ENCODE peak calls at places on chromosomes 13 and 19, in seven cellular contexts. One of them, this sample, is unnamed.
A peak's percentile ranks its signal among the peaks of the same experiment; 100 is the strongest.

GRCh38 chr19:15404780-15405211 is 14.0 kb downstream of the AKAP8L start:
- DNase-seq in C1 segment of cervical spinal cord: peak; percentile 26
- DNase-seq in dermis microvascular lymphatic vessel endothelial cell: no peak
- DNase-seq in NCI-H748 treated with DMSO at 0.1 percent for 48 hours: no peak
- DNase-seq in amniotic epithelial cell: no peak
- DNase-seq in NT2/D1: no peak
- DNase-seq in anterior cingulate cortex: no peak
- DNase-seq in this sample: no peak

GRCh38 chr19:19034204-19034624 is 811 bp downstream of the ARMC6 start:
- DNase-seq in C1 segment of cervical spinal cord: no peak
- DNase-seq in dermis microvascular lymphatic vessel endothelial cell: peak; percentile 77
- DNase-seq in NCI-H748 treated with DMSO at 0.1 percent for 48 hours: peak; percentile 13
- DNase-seq in amniotic epithelial cell: peak; percentile 61
- DNase-seq in NT2/D1: peak; percentile 74
- DNase-seq in anterior cingulate cortex: peak; percentile 42
- DNase-seq in this sample: peak; percentile 65

GRCh38 chr19:49473868-49474544 is at the start of gene FLT3LG:
- DNase-seq in C1 segment of cervical spinal cord: peak; percentile 44
- DNase-seq in dermis microvascular lymphatic vessel endothelial cell: peak; percentile 62
- DNase-seq in NCI-H748 treated with DMSO at 0.1 percent for 48 hours: peak; percentile 79
- DNase-seq in amniotic epithelial cell: peak; percentile 54
- DNase-seq in NT2/D1: no peak
- DNase-seq in anterior cingulate cortex: no peak
- DNase-seq in this sample: peak; percentile 43

GRCh38 chr13:44380404-44381165 is 7.0 kb downstream of the SERP2 start:
- DNase-seq in C1 segment of cervical spinal cord: no peak
- DNase-seq in dermis microvascular lymphatic vessel endothelial cell: no peak
- DNase-seq in NCI-H748 treated with DMSO at 0.1 percent for 48 hours: no peak
- DNase-seq in amniotic epithelial cell: no peak
- DNase-seq in NT2/D1: no peak
- DNase-seq in anterior cingulate cortex: no peak
- DNase-seq in this sample: no peak

GRCh38 chr19:13117772-13118423 is at the start of gene NACC1:
- DNase-seq in C1 segment of cervical spinal cord: peak; percentile 79
- DNase-seq in dermis microvascular lymphatic vessel endothelial cell: peak; percentile 91
- DNase-seq in NCI-H748 treated with DMSO at 0.1 percent for 48 hours: peak; percentile 55
- DNase-seq in amniotic epithelial cell: peak; percentile 80
- DNase-seq in NT2/D1: peak; percentile 80
- DNase-seq in anterior cingulate cortex: peak; percentile 71
- DNase-seq in this sample: peak; percentile 89

GRCh38 chr13:76596216-76596615 is 290.0 kb downstream of the KCTD12 start:
- DNase-seq in C1 segment of cervical spinal cord: no peak
- DNase-seq in dermis microvascular lymphatic vessel endothelial cell: no peak
- DNase-seq in NCI-H748 treated with DMSO at 0.1 percent for 48 hours: no peak
- DNase-seq in amniotic epithelial cell: peak; percentile 2
- DNase-seq in NT2/D1: no peak
- DNase-seq in anterior cingulate cortex: no peak
- DNase-seq in this sample: no peak

GRCh38 chr13:27201661-27202060 is 30.1 kb upstream of the USP12 start:
- DNase-seq in C1 segment of cervical spinal cord: no peak
- DNase-seq in dermis microvascular lymphatic vessel endothelial cell: no peak
- DNase-seq in NCI-H748 treated with DMSO at 0.1 percent for 48 hours: no peak
- DNase-seq in amniotic epithelial cell: no peak
- DNase-seq in NT2/D1: no peak
- DNase-seq in anterior cingulate cortex: no peak
- DNase-seq in this sample: no peak

GRCh38 chr19:8208710-8209110 is 460 bp upstream of the CERS4 start:
- DNase-seq in C1 segment of cervical spinal cord: peak; percentile 76
- DNase-seq in dermis microvascular lymphatic vessel endothelial cell: no peak
- DNase-seq in NCI-H748 treated with DMSO at 0.1 percent for 48 hours: no peak
- DNase-seq in amniotic epithelial cell: no peak
- DNase-seq in NT2/D1: no peak
- DNase-seq in anterior cingulate cortex: no peak
- DNase-seq in this sample: no peak

GRCh38 chr13:49620170-49620621 is 8.1 kb upstream of the ARL11 start:
- DNase-seq in C1 segment of cervical spinal cord: no peak
- DNase-seq in dermis microvascular lymphatic vessel endothelial cell: no peak
- DNase-seq in NCI-H748 treated with DMSO at 0.1 percent for 48 hours: no peak
- DNase-seq in amniotic epithelial cell: no peak
- DNase-seq in NT2/D1: no peak
- DNase-seq in anterior cingulate cortex: no peak
- DNase-seq in this sample: no peak

GRCh38 chr19:29988351-29988750 is 46.3 kb downstream of the URI1 start:
- DNase-seq in C1 segment of cervical spinal cord: no peak
- DNase-seq in dermis microvascular lymphatic vessel endothelial cell: no peak
- DNase-seq in NCI-H748 treated with DMSO at 0.1 percent for 48 hours: no peak
- DNase-seq in amniotic epithelial cell: no peak
- DNase-seq in NT2/D1: no peak
- DNase-seq in anterior cingulate cortex: no peak
- DNase-seq in this sample: no peak

GRCh38 chr19:38946229-38947010 is 15.7 kb downstream of the MRPS12 start:
- DNase-seq in C1 segment of cervical spinal cord: no peak
- DNase-seq in dermis microvascular lymphatic vessel endothelial cell: no peak
- DNase-seq in NCI-H748 treated with DMSO at 0.1 percent for 48 hours: no peak
- DNase-seq in amniotic epithelial cell: no peak
- DNase-seq in NT2/D1: no peak
- DNase-seq in anterior cingulate cortex: no peak
- DNase-seq in this sample: no peak

GRCh38 chr19:1073063-1073955 is 6.3 kb downstream of the ARHGAP45 start:
- DNase-seq in C1 segment of cervical spinal cord: no peak
- DNase-seq in dermis microvascular lymphatic vessel endothelial cell: no peak
- DNase-seq in NCI-H748 treated with DMSO at 0.1 percent for 48 hours: no peak
- DNase-seq in amniotic epithelial cell: no peak
- DNase-seq in NT2/D1: no peak
- DNase-seq in anterior cingulate cortex: no peak
- DNase-seq in this sample: no peak

GRCh38 chr13:48318714-48319457 is 15.3 kb downstream of the RB1 start:
- DNase-seq in C1 segment of cervical spinal cord: no peak
- DNase-seq in dermis microvascular lymphatic vessel endothelial cell: no peak
- DNase-seq in NCI-H748 treated with DMSO at 0.1 percent for 48 hours: no peak
- DNase-seq in amniotic epithelial cell: peak; percentile 35
- DNase-seq in NT2/D1: no peak
- DNase-seq in anterior cingulate cortex: no peak
- DNase-seq in this sample: no peak

GRCh38 chr19:5718032-5718578 is 1.8 kb downstream of the LONP1 start:
- DNase-seq in C1 segment of cervical spinal cord: no peak
- DNase-seq in dermis microvascular lymphatic vessel endothelial cell: no peak
- DNase-seq in NCI-H748 treated with DMSO at 0.1 percent for 48 hours: no peak
- DNase-seq in amniotic epithelial cell: peak; percentile 62
- DNase-seq in NT2/D1: no peak
- DNase-seq in anterior cingulate cortex: no peak
- DNase-seq in this sample: no peak

GRCh38 chr13:49295231-49295630 is 47.5 kb downstream of the CDADC1 start:
- DNase-seq in C1 segment of cervical spinal cord: no peak
- DNase-seq in dermis microvascular lymphatic vessel endothelial cell: no peak
- DNase-seq in NCI-H748 treated with DMSO at 0.1 percent for 48 hours: no peak
- DNase-seq in amniotic epithelial cell: no peak
- DNase-seq in NT2/D1: no peak
- DNase-seq in anterior cingulate cortex: no peak
- DNase-seq in this sample: no peak

GRCh38 chr13:33186851-33187250 is 98.7 kb downstream of the STARD13 start:
- DNase-seq in C1 segment of cervical spinal cord: no peak
- DNase-seq in dermis microvascular lymphatic vessel endothelial cell: peak; percentile 82
- DNase-seq in NCI-H748 treated with DMSO at 0.1 percent for 48 hours: no peak
- DNase-seq in amniotic epithelial cell: peak; percentile 70
- DNase-seq in NT2/D1: no peak
- DNase-seq in anterior cingulate cortex: no peak
- DNase-seq in this sample: no peak

GRCh38 chr19:45253396-45254027 is 2.4 kb downstream of the MARK4 start:
- DNase-seq in C1 segment of cervical spinal cord: no peak
- DNase-seq in dermis microvascular lymphatic vessel endothelial cell: no peak
- DNase-seq in NCI-H748 treated with DMSO at 0.1 percent for 48 hours: no peak
- DNase-seq in amniotic epithelial cell: peak; percentile 50
- DNase-seq in NT2/D1: no peak
- DNase-seq in anterior cingulate cortex: no peak
- DNase-seq in this sample: no peak

GRCh38 chr13:26653310-26653709 is 95.8 kb downstream of the WASF3 start:
- DNase-seq in C1 segment of cervical spinal cord: no peak
- DNase-seq in dermis microvascular lymphatic vessel endothelial cell: no peak
- DNase-seq in NCI-H748 treated with DMSO at 0.1 percent for 48 hours: no peak
- DNase-seq in amniotic epithelial cell: peak; percentile 21
- DNase-seq in NT2/D1: no peak
- DNase-seq in anterior cingulate cortex: no peak
- DNase-seq in this sample: no peak

GRCh38 chr13:96822900-96823299 is 171.4 kb downstream of the OXGR1 start:
- DNase-seq in C1 segment of cervical spinal cord: no peak
- DNase-seq in dermis microvascular lymphatic vessel endothelial cell: peak; percentile 7
- DNase-seq in NCI-H748 treated with DMSO at 0.1 percent for 48 hours: peak; percentile 13
- DNase-seq in amniotic epithelial cell: peak; percentile 33
- DNase-seq in NT2/D1: peak; percentile 36
- DNase-seq in anterior cingulate cortex: no peak
- DNase-seq in this sample: peak; percentile 0

GRCh38 chr19:51702754-51703654 is 9.9 kb downstream of the SPACA6 start:
- DNase-seq in C1 segment of cervical spinal cord: no peak
- DNase-seq in dermis microvascular lymphatic vessel endothelial cell: no peak
- DNase-seq in NCI-H748 treated with DMSO at 0.1 percent for 48 hours: no peak
- DNase-seq in amniotic epithelial cell: no peak
- DNase-seq in NT2/D1: no peak
- DNase-seq in anterior cingulate cortex: no peak
- DNase-seq in this sample: no peak

GRCh38 chr19:56566904-56567273 is 379 bp upstream of the ZNF470 start:
- DNase-seq in C1 segment of cervical spinal cord: no peak
- DNase-seq in dermis microvascular lymphatic vessel endothelial cell: peak; percentile 49
- DNase-seq in NCI-H748 treated with DMSO at 0.1 percent for 48 hours: peak; percentile 41
- DNase-seq in amniotic epithelial cell: no peak
- DNase-seq in NT2/D1: no peak
- DNase-seq in anterior cingulate cortex: peak; percentile 10
- DNase-seq in this sample: no peak

GRCh38 chr13:73656863-73657262 is 477.3 kb downstream of the KLF12 start:
- DNase-seq in C1 segment of cervical spinal cord: no peak
- DNase-seq in dermis microvascular lymphatic vessel endothelial cell: no peak
- DNase-seq in NCI-H748 treated with DMSO at 0.1 percent for 48 hours: no peak
- DNase-seq in amniotic epithelial cell: no peak
- DNase-seq in NT2/D1: no peak
- DNase-seq in anterior cingulate cortex: no peak
- DNase-seq in this sample: no peak